ENCODE peak calls at places on chromosomes 16 and 17, in five cellular contexts. U is upper lobe of left lung, X is stomach, R is prostate gland, Y is sigmoid colon. A is an unnamed sample.

GRCh38 chr16:78199325-78200022 is 100.0 kb downstream of the WWOX start:
- DNase-seq in U (no peak), X (no peak), R (no peak), Y (no peak), A (no peak)

GRCh38 chr17:75650874-75651273 is 16.1 kb downstream of the RECQL5 start:
- DNase-seq in U (no peak), X (no peak), R (no peak), Y (no peak), A (no peak)

GRCh38 chr16:86611517-86611840 is 33.1 kb downstream of the FOXL1 start:
- DNase-seq in U (no peak), X (no peak), R (no peak), Y (no peak), A (no peak)

GRCh38 chr17:55086635-55087058 is 118.1 kb downstream of the STXBP4 start:
- DNase-seq in U (no peak), X (no peak), R (no peak), Y (no peak), A (no peak)

GRCh38 chr17:1244606-1245012 is 25.6 kb upstream of the BHLHA9 start:
- DNase-seq in U (no peak), X (no peak), R (no peak), Y (no peak), A (no peak)

GRCh38 chr17:62648954-62649294 is 21.5 kb downstream of the MRC2 start:
- DNase-seq in U (no peak), X (no peak), R (no peak), Y (peak; percentile 59), A (no peak)

GRCh38 chr16:27374231-27374793 is 27.7 kb upstream of the IL21R start:
- DNase-seq in U (no peak), X (no peak), R (no peak), Y (no peak), A (no peak)

GRCh38 chr17:48012151-48012520 is 25.5 kb downstream of the COPZ2 start:
- DNase-seq in U (peak; percentile 41), X (peak; percentile 62), R (no peak), Y (no peak), A (no peak)

GRCh38 chr16:71762186-71762585 is 37.7 kb upstream of the PHLPP2 start:
- DNase-seq in U (no peak), X (no peak), R (no peak), Y (no peak), A (no peak)

GRCh38 chr17:40071720-40072480 is 9.1 kb downstream of the THRA start:
- DNase-seq in U (peak; percentile 93), X (peak; percentile 95), R (peak; percentile 88), Y (peak; percentile 97), A (peak; percentile 94)

GRCh38 chr16:87226926-87227650 is 90.1 kb downstream of the C16orf95 start:
- DNase-seq in U (no peak), X (no peak), R (no peak), Y (no peak), A (no peak)

GRCh38 chr16:53282975-53283946 is 151.0 kb upstream of the RBL2 start:
- DNase-seq in U (no peak), X (no peak), R (no peak), Y (no peak), A (no peak)

GRCh38 chr17:35726609-35727460 is 4.6 kb upstream of the RASL10B start:
- DNase-seq in U (no peak), X (no peak), R (no peak), Y (no peak), A (peak; percentile 90)

GRCh38 chr17:43940630-43941029 is 1.6 kb downstream of the PPY start:
- DNase-seq in U (no peak), X (no peak), R (no peak), Y (no peak), A (no peak)

GRCh38 chr16:89320717-89321501 is 103.4 kb downstream of the ZNF778 start:
- DNase-seq in U (peak; percentile 53), X (peak; percentile 60), R (no peak), Y (no peak), A (no peak)

GRCh38 chr17:17420561-17421269 is 56.1 kb upstream of the MED9 start:
- DNase-seq in U (no peak), X (no peak), R (no peak), Y (peak; percentile 79), A (no peak)

GRCh38 chr16:80129791-80130190 is 411.0 kb upstream of the DYNLRB2 start:
- DNase-seq in U (no peak), X (no peak), R (no peak), Y (no peak), A (peak; percentile 90)

GRCh38 chr16:10805362-10805761 is 13.2 kb downstream of the TVP23A start:
- DNase-seq in U (no peak), X (no peak), R (no peak), Y (no peak), A (no peak)

GRCh38 chr16:4660454-4661007 is 32.8 kb upstream of the NUDT16L1 start:
- DNase-seq in U (peak; percentile 77), X (peak; percentile 70), R (no peak), Y (no peak), A (no peak)

GRCh38 chr16:30910427-30911029 is 12.8 kb upstream of the FBXL19 start:
- DNase-seq in U (no peak), X (no peak), R (no peak), Y (no peak), A (no peak)

GRCh38 chr17:50057521-50057991 is 1.6 kb downstream of the ITGA3 start:
- DNase-seq in U (no peak), X (peak; percentile 49), R (no peak), Y (no peak), A (no peak)

GRCh38 chr17:70405492-70406220 is 236.3 kb downstream of the KCNJ2 start:
- DNase-seq in U (no peak), X (no peak), R (no peak), Y (no peak), A (no peak)

GRCh38 chr16:66605177-66605999 is 884 bp downstream of the CMTM3 start:
- DNase-seq in U (peak; percentile 48), X (peak; percentile 40), R (no peak), Y (peak; percentile 83), A (no peak)

GRCh38 chr16:13550254-13550653 is 369.7 kb upstream of the ERCC4 start:
- DNase-seq in U (no peak), X (no peak), R (no peak), Y (no peak), A (no peak)

GRCh38 chr17:48127371-48128051 is 19.9 kb downstream of the SNX11 start:
- DNase-seq in U (no peak), X (no peak), R (no peak), Y (no peak), A (no peak)

GRCh38 chr17:47855737-47856136 is 4.8 kb upstream of the SP6 start:
- DNase-seq in U (no peak), X (no peak), R (no peak), Y (no peak), A (no peak)

GRCh38 chr16:68093816-68094613 is 8.8 kb downstream of the NFATC3 start:
- DNase-seq in U (no peak), X (no peak), R (no peak), Y (no peak), A (no peak)

GRCh38 chr16:58024673-58025350 is 742 bp upstream of the MMP15 start:
- DNase-seq in U (peak; percentile 76), X (peak; percentile 94), R (no peak), Y (no peak), A (no peak)

DNA sequence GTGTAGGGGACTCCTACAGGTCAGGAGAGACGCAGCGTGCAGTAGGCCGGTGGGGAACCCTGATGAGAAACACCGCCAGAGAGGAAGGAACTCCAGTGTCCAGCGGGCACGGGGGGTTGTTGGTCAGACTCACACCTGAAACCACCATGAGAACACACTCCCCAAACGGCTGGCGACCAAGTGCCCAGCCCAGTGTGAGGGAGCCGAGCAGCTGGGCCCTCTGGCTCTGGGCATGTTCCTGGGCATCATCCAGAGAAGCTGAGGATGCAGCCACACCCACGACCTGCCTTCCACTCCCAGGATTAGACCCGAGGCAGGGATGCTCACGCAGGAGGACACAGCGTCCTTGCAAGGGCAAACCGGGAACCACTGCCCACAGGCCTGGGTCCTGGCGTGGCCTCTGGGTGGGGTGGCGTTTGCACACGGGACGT is 108.3 kb upstream of the ZNF750 start:
- DNase-seq in U (peak; percentile 12), X (no peak), R (no peak), Y (peak; percentile 64), A (no peak)
- H3K9me3 ChIP-seq in U (peaks cover 16% of the 10 kb centered on the region), X (peaks cover 34% of the 10 kb centered on the region), R (no peaks in the 10 kb centered on the region), Y (peaks cover 10% of the 10 kb centered on the region), A (peaks cover 33% of the 10 kb centered on the region)

DNA sequence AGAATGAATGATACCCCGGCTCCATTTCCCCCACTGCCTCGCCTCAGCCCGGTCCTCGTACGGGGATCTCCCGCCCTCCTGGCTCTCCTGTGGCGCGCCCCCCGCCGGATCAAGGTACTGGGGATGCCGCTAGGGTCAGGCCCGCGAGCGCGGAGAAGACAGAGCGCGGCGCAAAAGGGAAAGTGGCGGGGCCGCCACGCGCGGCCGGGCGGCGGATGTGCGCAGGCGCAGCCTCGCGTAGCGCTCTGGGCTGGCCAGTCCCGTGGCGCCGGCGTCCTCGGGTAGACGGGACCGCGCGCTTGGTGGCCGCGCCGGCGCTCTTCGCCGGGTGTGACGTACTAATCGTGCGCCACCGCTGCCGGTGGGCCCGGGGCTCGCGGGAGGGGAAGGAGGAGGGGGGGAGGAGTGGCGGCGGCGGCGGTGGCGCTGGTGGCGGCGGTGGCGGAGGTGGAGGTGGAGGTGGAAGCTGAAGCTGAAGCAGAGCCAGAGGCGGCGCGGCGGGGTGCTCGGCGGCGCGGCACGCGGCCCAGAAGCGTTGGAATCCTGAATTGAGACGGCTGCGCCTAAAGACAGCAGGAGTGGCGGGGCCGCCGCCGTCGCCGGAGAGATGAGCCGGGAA is at the start of gene SENP3:
- DNase-seq in U (peak; percentile 93), X (peak; percentile 92), R (peak; percentile 90), Y (peak; percentile 96), A (peak; percentile 95)
- TF ChIP-seq POLR2AphosphoS5 in U (peak; percentile 85), X (peak; percentile 64), R (peak; percentile 79), Y (peak; percentile 63), A (peak; percentile 78)

GRCh38 chr17:81339502-81340296 is 44.6 kb upstream of the SLC38A10 start:
- DNase-seq in U (peak; percentile 53), X (no peak), R (no peak), Y (peak; percentile 67), A (no peak)

GRCh38 chr17:81339180-81339501 is 44.0 kb upstream of the SLC38A10 start:
- DNase-seq in U (no peak), X (no peak), R (no peak), Y (no peak), A (no peak)

GRCh38 chr17:81336930-81337325 is 41.8 kb upstream of the SLC38A10 start:
- DNase-seq in U (no peak), X (no peak), R (no peak), Y (peak; percentile 65), A (no peak)

GRCh38 chr17:81337449-81337848 is 42.3 kb upstream of the SLC38A10 start:
- DNase-seq in U (peak; percentile 86), X (peak; percentile 81), R (no peak), Y (peak; percentile 64), A (no peak)

GRCh38 chr17:81338301-81339179 is 43.4 kb upstream of the SLC38A10 start:
- DNase-seq in U (no peak), X (no peak), R (no peak), Y (peak; percentile 69), A (no peak)
- H3K4me1 ChIP-seq in U (peaks cover 73% of the 10 kb centered on the region), X (peaks cover 53% of the 10 kb centered on the region), R (peaks cover 22% of the 10 kb centered on the region), Y (peaks cover 59% of the 10 kb centered on the region), A (peaks cover 97% of the 10 kb centered on the region)

DNA sequence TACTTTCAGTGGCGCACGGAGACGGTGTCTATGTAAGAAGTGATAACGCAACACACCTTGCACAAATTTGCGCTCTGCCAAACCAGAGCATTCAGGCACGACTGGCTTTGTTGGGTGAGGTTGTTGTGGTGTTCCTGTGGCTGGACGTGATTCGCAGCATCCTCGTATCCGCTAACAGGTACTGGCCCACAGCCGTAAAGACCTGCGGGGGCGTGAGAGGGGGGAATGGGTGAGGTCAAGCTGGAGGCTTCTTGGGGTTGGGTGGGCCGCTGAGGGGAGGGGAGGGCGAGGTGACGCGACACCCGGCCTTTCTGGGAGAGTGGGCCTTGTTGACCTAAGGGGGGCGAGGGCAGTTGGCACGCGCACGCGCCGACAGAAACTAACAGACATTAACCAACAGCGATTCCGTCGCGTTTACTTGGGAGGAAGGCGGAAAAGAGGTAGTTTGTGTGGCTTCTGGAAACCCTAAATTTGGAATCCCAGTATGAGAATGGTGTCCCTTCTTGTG is 510.9 kb downstream of the KCNJ18 start:
- DNase-seq in U (no peak), X (no peak), R (no peak), Y (no peak), A (peak; percentile 47)
- H3K9me3 ChIP-seq in U (no peaks in the 10 kb centered on the region), X (peaks cover 48% of the 10 kb centered on the region), R (no peaks in the 10 kb centered on the region), Y (no peaks in the 10 kb centered on the region), A (no peaks in the 10 kb centered on the region)